ENCODE peak calls at places on chromosomes 11 and 22, in five cellular contexts. K is IMR-90, D is HepG2, W is neural progenitor cell, O is GM23338. Q is an unnamed sample. For H3K4me1, the result is how much of the 10 kb centered on the place peaks cover.

GRCh38 chr11:2530131-2530854 is 85.5 kb downstream of the KCNQ1 start:
- DNase-seq in D (no peak), W (no peak), K (no peak), O (no peak), Q (no peak)

GRCh38 chr22:50625131-50625567 is 2.8 kb downstream of the ARSA start:
- DNase-seq in D (no peak), O (no peak), W (no peak), K (no peak), Q (no peak)

GRCh38 chr11:64341851-64342791 is 2.1 kb downstream of the CCDC88B start:
- DNase-seq in D (peak), O (peak), K (peak), W (peak), Q (no peak)

GRCh38 chr22:27454807-27455450 is 346.6 kb downstream of the MN1 start:
- DNase-seq in W (no peak), K (no peak), O (peak), D (no peak), Q (peak)

GRCh38 chr11:113977071-113977490 is 2.2 kb downstream of the HTR3A start:
- DNase-seq in D (no peak), W (no peak), K (no peak), O (no peak), Q (no peak)

GRCh38 chr11:23112987-23113886 is 253.0 kb upstream of the CCDC179 start:
- DNase-seq in O (peak), K (peak), D (peak), W (peak), Q (peak)

GRCh38 chr11:87005569-87005921 is 32.2 kb upstream of the TMEM135 start:
- DNase-seq in O (no peak), D (no peak), W (no peak), K (no peak), Q (no peak)

GRCh38 chr11:133832096-133833081 is 12.9 kb downstream of the SPATA19 start:
- DNase-seq in W (no peak), K (no peak), O (no peak), D (no peak), Q (no peak)

GRCh38 chr22:26406118-26406517 is 22.9 kb upstream of the ASPHD2 start:
- DNase-seq in W (no peak), O (peak), K (peak), D (no peak), Q (no peak)

GRCh38 chr11:43576834-43577521 is 103.6 kb upstream of the HSD17B12 start:
- DNase-seq in D (peak), W (peak), O (peak), K (peak), Q (peak)

GRCh38 chr22:35961480-35961902 is 67.1 kb downstream of the RBFOX2 start:
- DNase-seq in K (peak), D (no peak), O (peak), W (peak), Q (no peak)

GRCh38 chr22:20606041-20606783 is 98.8 kb downstream of the MED15 start:
- DNase-seq in W (peak), O (peak), K (peak), D (peak), Q (peak)

GRCh38 chr11:57513446-57513795 is 2.1 kb downstream of the SLC43A1 start:
- DNase-seq in O (no peak), W (no peak), K (no peak), D (no peak), Q (no peak)

GRCh38 chr11:119773016-119773415 is 44.0 kb upstream of the NECTIN1 start:
- DNase-seq in K (no peak), D (no peak), O (no peak), W (no peak), Q (no peak)

DNA sequence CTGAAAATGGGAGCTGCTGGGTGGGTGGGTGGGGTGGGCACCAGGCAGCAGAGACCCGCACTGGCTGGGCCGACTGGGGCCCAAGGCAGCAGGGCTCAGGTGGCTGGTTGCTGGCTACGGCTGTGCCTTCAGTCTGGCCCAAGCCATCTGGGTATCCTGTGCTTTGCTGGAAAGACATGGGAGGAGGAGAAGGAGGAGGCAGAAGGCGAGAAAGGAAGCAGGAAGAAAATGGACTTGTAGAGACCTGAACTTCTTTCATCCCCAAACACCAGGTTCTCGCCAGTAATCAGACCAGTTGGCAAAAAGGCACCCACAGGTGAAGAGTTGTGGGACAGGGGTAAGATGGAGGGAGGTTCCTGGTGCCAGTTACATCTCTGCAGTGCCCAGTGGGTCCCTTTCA is 78.8 kb downstream of the IGLL1 start:
- DNase-seq in W (no peak), O (no peak), D (no peak), K (no peak), Q (no peak)
- H3K4me1 ChIP-seq in W (under half), O (under half), D (half or more), K (under half), Q (under half)

GRCh38 chr11:8221917-8222316 is 41.8 kb downstream of the LMO1 start:
- DNase-seq in K (no peak), O (no peak), D (no peak), W (no peak), Q (no peak)
- TF ChIP-seq CTCF in K (no peak), O (no peak), D (no peak), W (no peak), Q (no peak)

GRCh38 chr11:11973866-11974265 is 34.6 kb downstream of the DKK3 start:
- DNase-seq in K (peak), D (no peak), W (no peak), O (no peak), Q (no peak)
- H3K4me1 ChIP-seq in K (under half), D (under half), W (under half), O (under half), Q (under half)

DNA sequence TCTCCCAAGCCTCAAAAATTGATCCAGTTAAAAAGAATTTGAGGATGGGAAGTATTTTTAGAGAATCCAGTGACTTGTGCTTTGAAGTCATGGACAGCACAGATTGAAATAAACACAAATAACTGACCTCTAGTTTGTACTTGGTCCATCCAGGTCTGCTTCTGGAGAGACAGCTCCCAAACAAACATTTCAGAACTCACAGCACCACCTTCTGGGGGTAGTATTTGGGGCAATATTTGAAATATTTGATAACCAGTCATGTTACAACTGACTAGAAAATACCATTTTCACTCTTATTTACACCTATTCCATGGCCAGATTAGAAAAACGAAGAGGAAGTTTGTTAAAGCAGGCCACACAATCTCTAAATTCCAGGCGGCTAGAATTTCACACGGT is 56.2 kb downstream of the CTSC start:
- DNase-seq in D (no peak), W (peak), K (no peak), O (no peak), Q (peak)
- TF ChIP-seq CTCF in D (no peak), W (peak), K (peak), O (peak), Q (peak)

DNA sequence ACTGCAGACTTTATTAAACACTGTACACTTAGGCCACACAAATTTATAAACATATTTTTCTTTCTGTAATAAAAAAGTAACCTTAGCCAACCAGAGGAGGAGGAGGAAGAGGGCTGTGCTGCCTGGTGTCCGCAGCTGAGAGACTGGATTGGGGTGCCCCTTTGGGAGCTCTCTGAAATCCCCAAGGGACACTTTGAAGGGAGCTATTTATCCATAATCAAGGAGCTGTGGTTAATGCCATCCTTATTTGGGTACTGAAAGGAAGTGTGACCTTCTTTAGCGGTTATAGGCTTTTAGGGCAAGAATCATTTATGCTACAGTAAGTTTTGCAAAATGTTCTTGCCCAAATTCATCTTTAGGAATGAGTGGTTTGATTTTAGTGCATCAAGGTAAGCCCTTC is 125.8 kb downstream of the RASSF10 start:
- DNase-seq in D (no peak), K (no peak), O (no peak), W (no peak), Q (no peak)
- H3K4me1 ChIP-seq in D (half or more), K (under half), O (under half), W (under half), Q (under half)

GRCh38 chr11:77370217-77370616 is 68.7 kb upstream of the GDPD4 start:
- DNase-seq in D (no peak), K (no peak), W (no peak), O (peak), Q (no peak)
- TF ChIP-seq CTCF in D (no peak), K (no peak), W (no peak), O (no peak), Q (peak)

GRCh38 chr11:30329150-30329940 is 6.4 kb downstream of the ARL14EP start:
- DNase-seq in O (no peak), W (no peak), K (no peak), D (no peak), Q (no peak)
- H3K4me1 ChIP-seq in O (under half), W (under half), K (under half), D (under half), Q (under half)

GRCh38 chr11:73141309-73142127 is 600 bp downstream of the FCHSD2 start:
- DNase-seq in W (peak), D (peak), O (peak), K (peak), Q (peak)

GRCh38 chr11:73140213-73141030 is 1.7 kb downstream of the FCHSD2 start:
- DNase-seq in W (peak), D (no peak), O (peak), K (peak), Q (peak)

GRCh38 chr11:73142128-73142377 is at the start of gene FCHSD2:
- DNase-seq in K (no peak), D (no peak), O (no peak), W (no peak), Q (no peak)

GRCh38 chr11:73139476-73140198 is 2.5 kb downstream of the FCHSD2 start:
- DNase-seq in W (no peak), O (no peak), K (peak), D (peak), Q (no peak)

DNA sequence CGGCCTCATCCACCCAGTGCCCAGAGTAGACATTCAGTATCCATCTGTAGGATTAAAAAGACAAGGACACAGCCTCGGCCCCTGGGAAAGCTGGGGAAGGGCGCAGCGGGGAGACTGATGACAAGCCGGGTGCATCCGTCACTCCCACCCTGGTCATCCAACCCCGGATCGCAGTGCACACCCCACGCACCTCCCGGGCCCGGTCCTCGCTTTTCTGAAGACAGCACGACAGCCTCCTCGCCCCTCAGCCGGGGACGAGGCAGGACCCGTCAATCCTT is 1.1 kb downstream of the FCHSD2 start:
- DNase-seq in K (no peak), W (no peak), D (no peak), O (no peak), Q (peak)
- TF ChIP-seq CTCF in K (no peak), W (no peak), D (no peak), O (no peak), Q (no peak)

GRCh38 chr11:60923326-60923725 is 934 bp upstream of the TMEM132A start:
- DNase-seq in O (no peak), K (no peak), D (no peak), W (no peak), Q (peak)

GRCh38 chr11:60923800-60924109 is 505 bp upstream of the TMEM132A start:
- DNase-seq in K (no peak), O (no peak), D (no peak), W (no peak), Q (no peak)

GRCh38 chr11:60921259-60921658 is 3.0 kb upstream of the TMEM132A start:
- DNase-seq in O (no peak), D (no peak), K (no peak), W (no peak), Q (no peak)

GRCh38 chr11:60922906-60923305 is 1.4 kb upstream of the TMEM132A start:
- DNase-seq in D (no peak), W (no peak), K (no peak), O (no peak), Q (peak)

GRCh38 chr11:60921777-60922335 is 2.4 kb upstream of the TMEM132A start:
- DNase-seq in W (no peak), K (no peak), D (no peak), O (no peak), Q (no peak)
- H3K4me1 ChIP-seq in W (under half), K (under half), D (under half), O (under half), Q (under half)

GRCh38 chr11:61671527-61671926 is 8.7 kb upstream of the DAGLA start:
- DNase-seq in K (no peak), D (peak), O (peak), W (peak), Q (peak)
- TF ChIP-seq CTCF in K (peak), D (peak), O (peak), W (peak), Q (peak)